ENCODE peak calls at places on chromosome 19, in nine cellular contexts. D is mammary epithelial cell, O is A549, U is right lobe of liver, R is pancreas, E is RWPE1, P is testis, X is ascending aorta, L is substantia nigra. I is an unnamed sample.

GRCh38 chr19:50820549-50821247 is 2.9 kb downstream of the KLK1 start:
- DNase-seq in D (no peak), O (no peak), U (no peak), R (peak), E (no peak), P (no peak), X (no peak), L (no peak), I (no peak)

GRCh38 chr19:48419158-48419920 is 25.9 kb downstream of the GRIN2D start:
- DNase-seq in D (no peak), O (no peak), U (peak), R (no peak), E (no peak), P (peak), X (no peak), L (peak), I (no peak)

GRCh38 chr19:51090471-51090870 is 7.8 kb upstream of the KLK14 start:
- DNase-seq in D (no peak), O (no peak), U (no peak), R (no peak), E (no peak), P (no peak), X (no peak), L (no peak), I (no peak)

GRCh38 chr19:19115954-19116353 is 22.3 kb downstream of the TMEM161A start:
- DNase-seq in D (no peak), O (no peak), U (no peak), R (no peak), E (no peak), P (peak), X (no peak), L (peak), I (no peak)

GRCh38 chr19:27891411-27891810 is 1321.5 kb downstream of the UQCRFS1 start:
- DNase-seq in D (no peak), O (no peak), U (no peak), R (no peak), E (no peak), P (no peak), X (no peak), L (no peak), I (no peak)

GRCh38 chr19:38384209-38385027 is 3.4 kb downstream of the GGN start:
- DNase-seq in D (peak), O (peak), U (no peak), R (no peak), E (no peak), P (no peak), X (no peak), L (no peak), I (no peak)

GRCh38 chr19:13130886-13131490 is 12.9 kb downstream of the NACC1 start:
- DNase-seq in D (no peak), O (no peak), U (no peak), R (no peak), E (no peak), P (no peak), X (no peak), L (no peak), I (no peak)

GRCh38 chr19:17325881-17326594 is 8.6 kb downstream of the ANO8 start:
- DNase-seq in D (peak), O (no peak), U (no peak), R (no peak), E (no peak), P (peak), X (peak), L (peak), I (no peak)

GRCh38 chr19:23460656-23461055 is 65.4 kb upstream of the ZNF91 start:
- DNase-seq in D (peak), O (no peak), U (no peak), R (no peak), E (peak), P (no peak), X (no peak), L (no peak), I (peak)

GRCh38 chr19:10532457-10532856 is 11.2 kb upstream of the ATG4D start:
- DNase-seq in D (no peak), O (no peak), U (no peak), R (no peak), E (no peak), P (no peak), X (no peak), L (no peak), I (no peak)

GRCh38 chr19:11152318-11153062 is 3.1 kb downstream of the SPC24 start:
- DNase-seq in D (peak), O (no peak), U (peak), R (peak), E (peak), P (peak), X (peak), L (peak), I (no peak)

GRCh38 chr19:38466050-38466449 is 32.6 kb downstream of the RYR1 start:
- DNase-seq in D (no peak), O (no peak), U (no peak), R (no peak), E (no peak), P (no peak), X (no peak), L (no peak), I (no peak)

GRCh38 chr19:56678205-56678604 is 6.6 kb upstream of the ZNF835 start:
- DNase-seq in D (no peak), O (no peak), U (no peak), R (no peak), E (no peak), P (no peak), X (no peak), L (peak), I (no peak)

GRCh38 chr19:28445826-28446225 is 767.1 kb downstream of the UQCRFS1 start:
- DNase-seq in D (no peak), O (no peak), U (no peak), R (no peak), E (no peak), P (no peak), X (no peak), L (no peak), I (no peak)

GRCh38 chr19:21474671-21475181 is 30.7 kb upstream of the ZNF429 start:
- DNase-seq in D (peak), O (no peak), U (peak), R (peak), E (peak), P (peak), X (peak), L (peak), I (no peak)

GRCh38 chr19:14545716-14546082 is 16.3 kb downstream of the TECR start:
- DNase-seq in D (no peak), O (no peak), U (no peak), R (no peak), E (no peak), P (no peak), X (no peak), L (no peak), I (no peak)

GRCh38 chr19:8526345-8527062 is 12.5 kb upstream of the ZNF414 start:
- DNase-seq in D (peak), O (peak), U (peak), R (peak), E (peak), P (peak), X (peak), L (peak), I (peak)

GRCh38 chr19:43441736-43442135 is 23.7 kb downstream of the LYPD3 start:
- DNase-seq in D (no peak), O (no peak), U (no peak), R (no peak), E (no peak), P (no peak), X (no peak), L (no peak), I (no peak)

GRCh38 chr19:12880551-12881171 is 588 bp downstream of the DNASE2 start:
- DNase-seq in D (no peak), O (no peak), U (peak), R (peak), E (no peak), P (peak), X (no peak), L (peak), I (no peak)

GRCh38 chr19:4802711-4803110 is 11.2 kb downstream of the FEM1A start:
- DNase-seq in D (no peak), O (no peak), U (no peak), R (no peak), E (no peak), P (no peak), X (no peak), L (no peak), I (no peak)

GRCh38 chr19:41350735-41351338 is 2.9 kb downstream of the TGFB1 start:
- DNase-seq in D (no peak), O (no peak), U (no peak), R (no peak), E (no peak), P (no peak), X (no peak), L (no peak), I (no peak)

GRCh38 chr19:13597625-13598024 is 91.3 kb upstream of the CACNA1A start:
- DNase-seq in D (peak), O (peak), U (no peak), R (peak), E (peak), P (peak), X (peak), L (peak), I (no peak)

GRCh38 chr19:43551399-43552197 is 18.6 kb downstream of the ZNF575 start:
- DNase-seq in D (no peak), O (no peak), U (no peak), R (no peak), E (no peak), P (no peak), X (no peak), L (no peak), I (no peak)

GRCh38 chr19:50837300-50837699 is 3.9 kb upstream of the KLK15 start:
- DNase-seq in D (peak), O (no peak), U (no peak), R (no peak), E (no peak), P (no peak), X (no peak), L (no peak), I (no peak)

GRCh38 chr19:35449347-35450043 is 1.4 kb downstream of the FFAR2 start:
- DNase-seq in D (peak), O (no peak), U (peak), R (no peak), E (peak), P (no peak), X (no peak), L (no peak), I (no peak)

GRCh38 chr19:51810228-51810627 is 15.3 kb downstream of the FPR3 start:
- DNase-seq in D (no peak), O (no peak), U (no peak), R (no peak), E (no peak), P (no peak), X (no peak), L (no peak), I (no peak)

GRCh38 chr19:29815231-29815630 is 3.4 kb downstream of the CCNE1 start:
- DNase-seq in D (no peak), O (no peak), U (peak), R (no peak), E (no peak), P (no peak), X (no peak), L (no peak), I (no peak)

GRCh38 chr19:36460046-36460445 is 29.3 kb downstream of the ZNF566 start:
- DNase-seq in D (no peak), O (no peak), U (no peak), R (no peak), E (no peak), P (no peak), X (no peak), L (no peak), I (no peak)

GRCh38 chr19:8489591-8490394 is 12.6 kb downstream of the PRAM1 start:
- DNase-seq in D (peak), O (no peak), U (peak), R (no peak), E (peak), P (no peak), X (no peak), L (no peak), I (peak)

GRCh38 chr19:44590245-44591059 is 22.9 kb upstream of the IGSF23 start:
- DNase-seq in D (no peak), O (no peak), U (no peak), R (no peak), E (no peak), P (no peak), X (no peak), L (no peak), I (no peak)

GRCh38 chr19:44585371-44586141 is 27.8 kb upstream of the IGSF23 start:
- DNase-seq in D (peak), O (no peak), U (no peak), R (no peak), E (peak), P (no peak), X (no peak), L (no peak), I (no peak)

GRCh38 chr19:44587863-44588752 is 25.3 kb upstream of the IGSF23 start:
- DNase-seq in D (peak), O (peak), U (no peak), R (no peak), E (peak), P (no peak), X (no peak), L (no peak), I (peak)

GRCh38 chr19:44592451-44592890 is 20.9 kb upstream of the IGSF23 start:
- DNase-seq in D (no peak), O (no peak), U (no peak), R (peak), E (no peak), P (no peak), X (no peak), L (no peak), I (no peak)

DNA sequence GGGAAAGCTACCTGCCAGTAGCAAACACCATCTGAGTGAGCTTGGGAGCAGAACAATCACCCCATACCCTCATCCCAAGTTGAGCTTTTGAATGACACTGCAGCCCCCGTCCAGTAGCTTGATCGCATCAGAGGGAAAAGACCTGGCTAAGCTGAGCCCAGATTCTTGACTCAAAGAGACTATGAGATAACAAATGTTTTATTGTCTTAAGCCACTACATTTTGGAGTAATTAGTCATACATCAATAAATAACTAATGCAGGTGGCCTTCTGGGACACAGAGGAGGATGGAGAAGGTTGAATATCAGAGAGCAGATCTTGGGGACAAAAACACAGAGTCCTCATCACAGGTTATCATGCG is 24.6 kb upstream of the IGSF23 start:
- DNase-seq in D (no peak), O (peak), U (no peak), R (no peak), E (no peak), P (no peak), X (no peak), L (no peak), I (no peak)
- H3K27ac ChIP-seq in D (peak), O (peak), U (no peak), R (no peak), E (no peak), P (no peak), X (no peak), L (no peak), I (peak)

GRCh38 chr19:7292950-7293794 is 1.0 kb downstream of the INSR start:
- DNase-seq in D (no peak), O (no peak), U (peak), R (peak), E (no peak), P (peak), X (peak), L (peak), I (no peak)

GRCh38 chr19:7288977-7289376 is 5.2 kb downstream of the INSR start:
- DNase-seq in D (no peak), O (no peak), U (no peak), R (no peak), E (no peak), P (no peak), X (no peak), L (no peak), I (no peak)

GRCh38 chr19:7292352-7292949 is 1.8 kb downstream of the INSR start:
- DNase-seq in D (no peak), O (no peak), U (no peak), R (no peak), E (no peak), P (no peak), X (no peak), L (no peak), I (no peak)

GRCh38 chr19:7287716-7288115 is 6.5 kb downstream of the INSR start:
- DNase-seq in D (no peak), O (no peak), U (no peak), R (no peak), E (no peak), P (no peak), X (no peak), L (no peak), I (no peak)

DNA sequence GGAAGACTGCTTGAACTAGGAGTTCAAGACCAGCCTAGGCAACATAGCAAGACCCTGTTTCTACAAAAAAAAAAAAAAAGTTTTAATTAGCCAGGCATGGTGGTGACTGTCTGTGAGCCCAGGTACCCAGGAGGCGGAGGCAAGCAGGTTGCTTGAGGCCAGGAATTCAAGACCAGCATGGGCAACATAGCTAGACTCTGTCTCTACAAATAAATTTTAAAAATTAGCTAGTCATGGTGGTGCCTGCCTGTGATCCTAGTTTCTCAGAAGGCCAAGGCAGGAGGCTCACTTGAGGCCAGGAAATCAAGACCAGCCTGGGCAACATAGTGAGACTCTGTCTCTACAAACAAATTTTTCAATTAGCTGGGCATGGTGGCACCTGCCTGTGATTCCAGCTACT is 6.1 kb downstream of the INSR start:
- DNase-seq in D (no peak), O (no peak), U (no peak), R (no peak), E (no peak), P (no peak), X (no peak), L (no peak), I (no peak)
- H3K27ac ChIP-seq in D (no peak), O (no peak), U (no peak), R (no peak), E (no peak), P (no peak), X (no peak), L (no peak), I (no peak)

GRCh38 chr19:49491030-49491803 is 3.8 kb downstream of the RPL13A start:
- DNase-seq in D (no peak), O (no peak), U (no peak), R (no peak), E (no peak), P (no peak), X (no peak), L (no peak), I (no peak)
- H3K27ac ChIP-seq in D (no peak), O (peak), U (no peak), R (no peak), E (peak), P (no peak), X (no peak), L (no peak), I (peak)

GRCh38 chr19:1409204-1410005 is 2.0 kb downstream of the DAZAP1 start:
- DNase-seq in D (no peak), O (no peak), U (peak), R (no peak), E (no peak), P (no peak), X (no peak), L (no peak), I (no peak)

GRCh38 chr19:1410789-1411188 is 3.4 kb downstream of the DAZAP1 start:
- DNase-seq in D (no peak), O (no peak), U (no peak), R (no peak), E (no peak), P (no peak), X (no peak), L (no peak), I (no peak)

GRCh38 chr19:1411255-1412191 is 4.1 kb downstream of the DAZAP1 start:
- DNase-seq in D (no peak), O (no peak), U (no peak), R (no peak), E (no peak), P (no peak), X (no peak), L (peak), I (no peak)

GRCh38 chr19:1408300-1409203 is 1.2 kb downstream of the DAZAP1 start:
- DNase-seq in D (peak), O (no peak), U (peak), R (no peak), E (no peak), P (peak), X (no peak), L (no peak), I (no peak)

DNA sequence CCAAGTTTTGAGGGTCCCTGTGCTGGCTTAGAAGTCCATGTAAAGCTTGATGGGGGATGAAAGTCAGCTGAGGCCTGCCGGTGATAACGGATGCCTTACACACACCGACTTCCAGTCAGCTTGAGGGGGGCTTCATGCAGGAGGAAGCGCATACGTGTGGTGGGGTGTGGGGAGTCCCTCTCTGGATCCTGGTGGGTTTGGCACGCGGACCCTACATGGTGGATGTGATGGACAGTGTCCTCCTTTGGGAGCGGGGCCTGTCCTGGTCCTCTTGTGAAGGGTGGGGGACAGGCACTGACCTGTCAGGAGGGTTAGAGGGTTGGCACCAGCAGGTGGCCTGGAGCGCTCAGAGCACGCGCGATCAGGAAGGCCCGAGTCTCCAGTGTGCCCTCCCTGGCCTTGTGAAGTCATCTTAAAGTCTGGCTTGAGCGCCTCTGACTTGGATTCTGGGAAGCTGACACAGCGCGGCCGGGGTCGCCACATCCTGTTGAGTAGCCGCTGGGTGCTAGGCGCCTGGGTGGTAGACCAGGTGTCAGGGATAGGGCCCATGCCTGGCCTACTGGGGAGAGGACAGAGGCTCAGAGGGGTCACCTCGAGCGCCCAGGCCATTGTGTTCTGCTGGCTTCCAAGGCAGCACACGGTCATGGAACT is 2.9 kb downstream of the DAZAP1 start:
- DNase-seq in D (no peak), O (no peak), U (no peak), R (peak), E (no peak), P (no peak), X (no peak), L (no peak), I (no peak)
- H3K27ac ChIP-seq in D (no peak), O (no peak), U (no peak), R (peak), E (peak), P (peak), X (no peak), L (peak), I (peak)

GRCh38 chr19:853014-853553 is 981 bp downstream of the ELANE start:
- DNase-seq in D (no peak), O (no peak), U (no peak), R (no peak), E (no peak), P (no peak), X (no peak), L (no peak), I (no peak)

GRCh38 chr19:852136-853013 is at the start of gene ELANE:
- DNase-seq in D (no peak), O (no peak), U (no peak), R (no peak), E (no peak), P (no peak), X (no peak), L (no peak), I (no peak)

GRCh38 chr19:848457-848921 is 3.6 kb upstream of the ELANE start:
- DNase-seq in D (no peak), O (no peak), U (no peak), R (no peak), E (no peak), P (no peak), X (no peak), L (no peak), I (no peak)

GRCh38 chr19:850979-851335 is 1.1 kb upstream of the ELANE start:
- DNase-seq in D (no peak), O (no peak), U (no peak), R (no peak), E (no peak), P (no peak), X (no peak), L (no peak), I (no peak)

GRCh38 chr19:850221-850978 is 1.7 kb upstream of the ELANE start:
- DNase-seq in D (no peak), O (peak), U (peak), R (peak), E (peak), P (peak), X (peak), L (peak), I (no peak)
- H3K27ac ChIP-seq in D (no peak), O (peak), U (no peak), R (peak), E (peak), P (peak), X (peak), L (no peak), I (no peak)

DNA sequence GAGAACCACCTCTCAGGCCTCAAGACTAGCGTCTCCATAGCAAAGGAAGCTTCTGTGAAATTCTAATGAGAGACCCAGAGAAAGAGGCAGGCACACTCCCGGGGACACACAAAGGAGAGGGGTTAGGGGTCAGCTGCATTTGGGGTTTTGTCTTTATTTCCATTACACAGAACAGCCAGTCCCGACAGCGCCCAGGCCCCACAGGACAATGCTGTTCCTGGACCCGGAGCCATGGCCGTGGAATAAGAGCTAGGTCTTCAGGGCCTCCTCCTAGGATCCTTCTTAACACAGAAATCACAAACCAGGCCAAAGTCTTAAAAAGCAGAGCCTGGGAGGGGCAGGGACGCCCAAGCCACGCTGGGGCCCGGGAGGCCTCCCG is 22.8 kb downstream of the KCTD15 start:
- DNase-seq in D (no peak), O (no peak), U (no peak), R (no peak), E (no peak), P (no peak), X (no peak), L (peak), I (no peak)
- H3K27ac ChIP-seq in D (peak), O (peak), U (no peak), R (no peak), E (peak), P (no peak), X (peak), L (peak), I (peak)

I was measured in epithelial cell of prostate.